ENCODE peak calls at places on chromosome 13, in four cellular contexts. X is suprapubic skin, H is lower leg skin, V is colonic mucosa. D is an unnamed sample.

GRCh38 chr13:106381083-106381482 is 154.4 kb downstream of the EFNB2 start:
- DNase-seq in X (no peak), H (no peak), V (no peak), D (no peak)

GRCh38 chr13:73365240-73365639 is 306.4 kb downstream of the KLF5 start:
- DNase-seq in X (no peak), H (no peak), V (no peak), D (no peak)

GRCh38 chr13:40660692-40661091 is 5.7 kb downstream of the FOXO1 start:
- DNase-seq in X (no peak), H (no peak), V (no peak), D (no peak)

GRCh38 chr13:74891610-74892009 is 590.4 kb downstream of the TBC1D4 start:
- DNase-seq in X (no peak), H (no peak), V (no peak), D (no peak)

GRCh38 chr13:51249767-51250741 is 27.9 kb downstream of the FAM124A start:
- DNase-seq in X (no peak), H (no peak), V (no peak), D (no peak)

GRCh38 chr13:94640676-94641075 is 39.0 kb downstream of the GPR180 start:
- DNase-seq in X (no peak), H (no peak), V (no peak), D (no peak)

GRCh38 chr13:82933986-82934385 is 948.3 kb downstream of the SLITRK1 start:
- DNase-seq in X (no peak), H (no peak), V (no peak), D (no peak)

GRCh38 chr13:101317986-101318523 is 98.3 kb downstream of the NALCN start:
- DNase-seq in X (no peak), H (no peak), V (no peak), D (no peak)

GRCh38 chr13:112903606-112904195 is 65.3 kb upstream of the MCF2L start:
- DNase-seq in X (peak; percentile 38), H (peak; percentile 58), V (no peak), D (no peak)

GRCh38 chr13:41915096-41915495 is 45.8 kb downstream of the VWA8 start:
- DNase-seq in X (no peak), H (no peak), V (no peak), D (no peak)

GRCh38 chr13:97234742-97235141 is 12.6 kb downstream of the MBNL2 start:
- DNase-seq in X (no peak), H (no peak), V (peak; percentile 84), D (no peak)

GRCh38 chr13:98487016-98487415 is 89.9 kb downstream of the STK24 start:
- DNase-seq in X (peak; percentile 24), H (no peak), V (no peak), D (no peak)

GRCh38 chr13:95485045-95485517 is 67.4 kb upstream of the CLDN10 start:
- DNase-seq in X (no peak), H (no peak), V (no peak), D (no peak)

GRCh38 chr13:39452412-39452811 is 150.6 kb downstream of the LHFPL6 start:
- DNase-seq in X (no peak), H (no peak), V (no peak), D (no peak)

GRCh38 chr13:99385940-99386339 is 78.7 kb upstream of the GPR183 start:
- DNase-seq in X (no peak), H (peak; percentile 68), V (no peak), D (no peak)

GRCh38 chr13:76903544-76904162 is 17.4 kb upstream of the KCTD12 start:
- DNase-seq in X (no peak), H (peak; percentile 90), V (peak; percentile 57), D (peak; percentile 62)

GRCh38 chr13:26436914-26437313 is 120.6 kb upstream of the WASF3 start:
- DNase-seq in X (no peak), H (no peak), V (no peak), D (no peak)

GRCh38 chr13:52845334-52845761 is 3.1 kb downstream of the PCDH8 start:
- DNase-seq in X (no peak), H (no peak), V (no peak), D (no peak)

GRCh38 chr13:52847682-52848432 is 583 bp downstream of the PCDH8 start:
- DNase-seq in X (no peak), H (no peak), V (no peak), D (no peak)

GRCh38 chr13:52845766-52846566 is 2.5 kb downstream of the PCDH8 start:
- DNase-seq in X (no peak), H (no peak), V (peak; percentile 45), D (no peak)

GRCh38 chr13:52847322-52847681 is 1.1 kb downstream of the PCDH8 start:
- DNase-seq in X (no peak), H (no peak), V (no peak), D (no peak)

GRCh38 chr13:52846567-52847321 is 1.7 kb downstream of the PCDH8 start:
- DNase-seq in X (no peak), H (no peak), V (peak; percentile 63), D (no peak)
- TF ChIP-seq CTCF in X (peak; percentile 53), H (no peak), V (no peak), D (no peak)

GRCh38 chr13:27774169-27774568 is 18.1 kb upstream of the GSX1 start:
- DNase-seq in X (no peak), H (peak; percentile 79), V (no peak), D (no peak)

GRCh38 chr13:27772651-27773425 is 19.4 kb upstream of the GSX1 start:
- DNase-seq in X (no peak), H (peak; percentile 64), V (no peak), D (no peak)

GRCh38 chr13:27774651-27775050 is 17.6 kb upstream of the GSX1 start:
- DNase-seq in X (no peak), H (peak; percentile 40), V (no peak), D (no peak)

GRCh38 chr13:27775943-27776342 is 16.3 kb upstream of the GSX1 start:
- DNase-seq in X (no peak), H (peak; percentile 50), V (no peak), D (no peak)

GRCh38 chr13:27770809-27771208 is 21.5 kb upstream of the GSX1 start:
- DNase-seq in X (no peak), H (peak; percentile 43), V (peak; percentile 36), D (no peak)
- TF ChIP-seq CTCF in X (no peak), H (no peak), V (peak; percentile 41), D (no peak)

GRCh38 chr13:102724923-102725322 is 30.1 kb upstream of the METTL21C start:
- DNase-seq in X (no peak), H (no peak), V (no peak), D (no peak)

GRCh38 chr13:102721800-102722231 is 27.0 kb upstream of the METTL21C start:
- DNase-seq in X (no peak), H (no peak), V (no peak), D (no peak)

GRCh38 chr13:102729560-102730275 is 34.9 kb upstream of the METTL21C start:
- DNase-seq in X (no peak), H (no peak), V (no peak), D (no peak)

DNA sequence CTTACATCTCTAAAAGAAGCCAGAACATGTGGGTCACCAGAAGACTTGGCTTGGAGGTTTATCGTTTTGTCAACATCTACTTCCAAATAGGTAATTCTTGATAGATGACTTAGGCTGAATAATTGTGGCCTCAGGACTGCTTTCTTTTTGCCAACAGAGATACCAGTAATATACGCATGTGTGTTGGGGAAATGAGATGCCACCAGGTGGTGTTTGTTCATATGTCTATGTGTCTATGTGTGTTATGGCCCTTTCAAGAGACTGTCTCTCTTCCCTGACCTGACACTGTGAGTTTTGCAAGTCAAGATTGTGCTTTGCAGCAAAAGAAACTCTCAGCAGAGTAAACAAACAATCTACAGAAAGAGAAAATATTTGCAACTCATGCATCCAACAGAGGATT is 31.6 kb upstream of the METTL21C start:
- DNase-seq in X (no peak), H (no peak), V (no peak), D (no peak)
- TF ChIP-seq CTCF in X (no peak), H (no peak), V (no peak), D (no peak)

GRCh38 chr13:60158321-60158801 is 5.4 kb downstream of the DIAPH3 start:
- DNase-seq in X (no peak), H (no peak), V (no peak), D (no peak)
- TF ChIP-seq CTCF in X (no peak), H (no peak), V (no peak), D (no peak)

GRCh38 chr13:113936166-113936565 is 37.7 kb downstream of the C13orf46 start:
- DNase-seq in X (peak; percentile 46), H (peak; percentile 74), V (no peak), D (no peak)

GRCh38 chr13:113934576-113934975 is 39.3 kb downstream of the C13orf46 start:
- DNase-seq in X (peak; percentile 44), H (peak; percentile 72), V (no peak), D (peak; percentile 16)

GRCh38 chr13:113935523-113935922 is 38.4 kb downstream of the C13orf46 start:
- DNase-seq in X (peak; percentile 40), H (peak; percentile 66), V (no peak), D (peak; percentile 11)

GRCh38 chr13:113933901-113934300 is 40.0 kb downstream of the C13orf46 start:
- DNase-seq in X (peak; percentile 31), H (peak; percentile 76), V (no peak), D (peak; percentile 9)

DNA sequence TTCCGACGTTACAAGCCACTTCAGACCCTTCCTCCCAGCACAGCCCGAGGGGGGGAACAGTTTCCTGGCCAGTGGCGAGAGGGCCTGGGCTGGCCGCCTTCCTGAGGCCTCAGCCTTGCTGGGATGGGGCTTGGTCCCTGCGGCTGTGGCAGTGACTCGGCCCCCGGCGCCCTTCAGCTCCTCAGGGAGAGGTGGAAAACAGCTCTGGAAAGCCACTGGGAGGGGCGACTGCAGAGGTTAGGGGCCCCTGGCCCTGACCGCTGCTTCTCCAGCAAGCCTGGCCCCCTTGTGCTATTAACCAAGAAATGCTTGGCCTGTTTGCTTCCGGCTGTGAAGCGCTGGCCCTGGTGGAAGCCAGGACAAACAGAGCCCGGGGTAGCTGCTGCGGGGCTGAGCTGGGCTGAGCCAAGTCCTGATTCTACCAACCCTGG is 38.8 kb downstream of the C13orf46 start:
- DNase-seq in X (peak; percentile 50), H (peak; percentile 80), V (no peak), D (peak; percentile 23)
- TF ChIP-seq CTCF in X (no peak), H (no peak), V (no peak), D (no peak)

DNA sequence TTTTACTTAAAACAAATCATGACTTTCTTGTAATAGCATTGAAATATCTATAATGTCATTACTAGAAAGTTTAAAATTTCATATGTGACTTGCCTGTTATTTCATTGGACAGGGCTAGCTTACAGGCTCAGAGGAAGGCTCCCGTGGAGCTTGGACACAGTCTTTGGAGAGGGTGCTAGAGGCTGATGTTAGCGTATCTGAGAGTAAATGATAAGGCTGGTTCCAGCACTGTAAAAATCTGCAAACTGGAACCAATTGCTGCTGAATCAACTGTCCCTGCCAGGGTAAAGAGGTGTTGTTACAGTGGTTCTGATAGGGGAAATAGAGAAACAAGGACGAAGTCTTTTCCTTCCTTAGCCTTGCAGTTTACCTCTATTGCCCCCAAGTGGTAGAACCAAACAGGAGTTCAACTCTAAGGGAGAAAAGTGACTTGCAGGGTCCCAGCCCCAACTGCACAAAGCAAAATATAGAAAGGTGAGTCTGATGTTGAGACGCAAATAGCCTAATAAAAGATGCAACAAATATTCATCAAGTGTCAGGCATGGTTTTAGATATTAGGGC is 901.7 kb downstream of the DIAPH3 start:
- DNase-seq in X (no peak), H (no peak), V (no peak), D (no peak)
- TF ChIP-seq CTCF in X (no peak), H (no peak), V (no peak), D (no peak)